ENCODE peak calls at places on chromosomes 12 and 14, in eight cellular contexts. A is natural killer cell; O is H9; S is cardiac fibroblast; Y is CD4-positive, alpha-beta T cell; E is epithelial cell of esophagus; F is PC-3; Q is HFFc6. G is an unnamed sample.

GRCh38 chr12:131164096-131164872 is 210.6 kb downstream of the ADGRD1 start:
- DNase-seq in Y (no peak), A (no peak), F (no peak), S (no peak), E (no peak), O (peak), Q (no peak), G (no peak)

GRCh38 chr14:63611078-63611477 is 30.6 kb downstream of the WDR89 start:
- DNase-seq in F (no peak), A (no peak), S (no peak), O (no peak), Y (no peak), Q (no peak), E (no peak), G (no peak)

GRCh38 chr14:67567654-67568053 is 32.4 kb downstream of the PIGH start:
- DNase-seq in S (no peak), A (no peak), F (peak), Q (no peak), O (no peak), E (peak), Y (no peak), G (no peak)

GRCh38 chr12:130053641-130054040 is 108.6 kb upstream of the FZD10 start:
- DNase-seq in Y (no peak), E (no peak), O (peak), Q (no peak), A (no peak), S (no peak), F (no peak), G (no peak)

GRCh38 chr12:80040075-80040738 is 59.1 kb upstream of the OTOGL start:
- DNase-seq in Q (peak), A (no peak), O (no peak), Y (no peak), F (no peak), E (peak), S (peak), G (no peak)

GRCh38 chr12:92063641-92064040 is 82.0 kb downstream of the BTG1 start:
- DNase-seq in Q (peak), E (no peak), Y (no peak), O (no peak), A (no peak), S (peak), F (peak), G (no peak)

GRCh38 chr12:27015730-27016076 is 1.5 kb upstream of the TM7SF3 start:
- DNase-seq in A (no peak), S (peak), O (no peak), E (peak), Y (no peak), Q (peak), F (peak), G (no peak)

GRCh38 chr12:13164271-13164670 is 32.3 kb upstream of the EMP1 start:
- DNase-seq in A (no peak), F (no peak), O (no peak), Q (no peak), S (no peak), E (no peak), Y (no peak), G (no peak)

GRCh38 chr14:100317897-100318808 is 5.0 kb upstream of the SLC25A47 start:
- DNase-seq in O (peak), E (peak), Q (no peak), S (peak), F (no peak), Y (peak), A (peak), G (peak)

GRCh38 chr12:52907092-52907810 is 2.4 kb upstream of the KRT8 start:
- DNase-seq in Q (no peak), O (peak), F (peak), S (peak), Y (no peak), E (peak), A (no peak), G (no peak)

DNA sequence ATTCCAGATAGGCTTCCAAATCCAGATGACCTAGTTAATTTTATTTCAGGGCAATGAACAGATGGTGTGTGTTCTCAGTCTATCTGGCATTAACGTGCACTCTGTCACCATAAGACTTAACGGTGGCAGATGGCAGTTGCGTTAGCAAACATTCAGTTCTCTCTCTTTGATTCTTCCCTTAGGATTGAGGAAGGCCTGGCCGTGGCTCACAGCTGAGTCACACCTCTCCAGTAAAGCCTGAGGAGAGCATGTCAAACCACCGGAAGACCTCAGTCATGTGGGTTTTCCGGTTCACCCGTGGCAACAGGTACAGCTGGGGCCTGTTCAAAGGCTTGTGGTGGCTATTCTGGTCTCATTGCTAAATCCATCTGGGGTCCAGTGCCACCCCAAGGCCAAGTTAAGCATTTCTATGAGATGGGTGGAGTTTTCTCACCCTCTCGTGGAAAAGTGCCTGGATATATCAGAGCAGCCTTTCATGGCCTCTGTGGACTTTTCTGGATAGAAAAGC is 545.1 kb upstream of the ATP2B1 start:
- DNase-seq in Y (no peak), Q (peak), E (peak), O (peak), F (peak), S (peak), A (peak), G (no peak)
- TF ChIP-seq CTCF in Y (no peak), Q (peak), E (no peak), O (peak), F (peak), S (peak), A (no peak), G (peak)

GRCh38 chr12:9134981-9135628 is 19.4 kb upstream of the A2M start:
- DNase-seq in O (no peak), A (no peak), Y (no peak), F (peak), E (peak), S (no peak), Q (no peak), G (no peak)
- TF ChIP-seq CTCF in O (peak), A (no peak), Y (no peak), F (peak), E (peak), S (no peak), Q (peak), G (peak)

DNA sequence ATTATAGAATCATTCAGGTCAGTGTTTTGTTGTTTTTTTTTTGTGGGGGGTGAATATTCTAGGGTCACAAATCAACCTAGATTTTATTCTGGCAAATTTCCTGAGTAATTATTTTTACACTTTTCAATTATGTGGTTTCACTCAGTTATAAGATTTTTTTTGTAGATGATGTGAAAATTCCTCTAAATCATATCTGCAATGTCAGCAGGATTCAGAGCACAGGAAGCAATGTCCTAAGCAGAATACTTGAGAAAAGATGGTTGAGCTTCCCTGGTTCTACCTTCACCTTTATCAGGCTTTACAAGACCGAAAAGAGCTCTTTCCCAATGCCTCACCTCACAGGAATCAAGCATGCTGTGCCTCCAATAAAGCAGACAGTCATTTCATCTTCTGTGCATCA is 124.3 kb downstream of the SLC41A2 start:
- DNase-seq in Q (no peak), F (no peak), A (no peak), O (no peak), Y (no peak), S (no peak), E (no peak), G (no peak)
- TF ChIP-seq CTCF in Q (no peak), F (no peak), A (no peak), O (no peak), Y (no peak), S (no peak), E (no peak), G (no peak)

GRCh38 chr14:50340945-50341344 is 28.8 kb downstream of the DMAC2L start:
- DNase-seq in Y (no peak), A (no peak), E (no peak), O (peak), Q (no peak), F (no peak), S (no peak), G (no peak)
- TF ChIP-seq CTCF in Y (no peak), A (no peak), E (no peak), O (peak), Q (peak), F (peak), S (peak), G (peak)

GRCh38 chr12:111137968-111138367 is 217.6 kb upstream of the MYL2 start:
- DNase-seq in Q (no peak), O (no peak), E (no peak), Y (no peak), A (no peak), S (no peak), F (no peak), G (no peak)
- TF ChIP-seq CTCF in Q (no peak), O (no peak), E (no peak), Y (no peak), A (no peak), S (no peak), F (no peak), G (no peak)

G was measured in progenitor cell of endocrine pancreas.